ENCODE peak calls at places on chromosomes 1 and 21, in ten cellular contexts. A, C, O, H, G, N, D, R, Q and L are unnamed samples.

GRCh38 chr1:166944186-166944967 is 31.0 kb downstream of the ILDR2 start:
- DNase-seq in H (peak; percentile 27), Q (peak; percentile 16), O (no peak), G (peak; percentile 39), A (no peak), C (no peak), N (no peak), R (no peak), D (peak; percentile 89), L (no peak)

GRCh38 chr1:61142726-61143500 is 60.6 kb downstream of the NFIA start:
- DNase-seq in N (no peak), H (no peak), D (no peak), A (no peak), R (no peak), C (peak; percentile 43), Q (no peak), G (no peak), O (peak; percentile 75), L (no peak)

GRCh38 chr1:112358798-112359408 is 37.1 kb upstream of the CTTNBP2NL start:
- DNase-seq in O (peak; percentile 10), C (peak; percentile 33), N (peak; percentile 86), G (no peak), H (peak; percentile 59), A (peak; percentile 51), R (peak; percentile 69), Q (no peak), D (peak; percentile 37), L (peak; percentile 9)

GRCh38 chr21:46117586-46118304 is 19.8 kb downstream of the COL6A2 start:
- DNase-seq in C (no peak), R (no peak), O (no peak), Q (no peak), D (no peak), G (no peak), H (no peak), A (no peak), N (no peak), L (no peak)

GRCh38 chr1:218211241-218211640 is 73.9 kb upstream of the RRP15 start:
- DNase-seq in C (peak; percentile 40), R (no peak), N (no peak), D (peak; percentile 26), G (no peak), O (no peak), H (no peak), A (no peak), Q (no peak), L (no peak)

GRCh38 chr1:1164701-1165451 is 8.8 kb upstream of the TTLL10 start:
- DNase-seq in O (peak; percentile 22), N (no peak), H (no peak), D (no peak), A (peak; percentile 85), Q (no peak), G (no peak), C (peak; percentile 76), R (peak; percentile 58), L (no peak)

GRCh38 chr1:24199291-24199900 is 12.3 kb upstream of the IFNLR1 start:
- DNase-seq in R (peak; percentile 51), G (peak; percentile 76), D (peak; percentile 56), H (peak; percentile 67), N (peak; percentile 49), A (peak; percentile 76), O (peak; percentile 72), Q (no peak), C (no peak), L (peak; percentile 29)

GRCh38 chr1:67367370-67368345 is 60.0 kb downstream of the IL12RB2 start:
- DNase-seq in R (peak; percentile 37), C (no peak), H (peak; percentile 34), D (peak; percentile 17), A (no peak), O (peak; percentile 53), G (no peak), Q (no peak), N (peak; percentile 52), L (no peak)

GRCh38 chr1:53172751-53173498 is 23.7 kb upstream of the CPT2 start:
- DNase-seq in A (no peak), Q (no peak), H (peak; percentile 82), G (no peak), R (no peak), N (no peak), D (no peak), O (peak; percentile 17), C (no peak), L (no peak)

GRCh38 chr1:94039871-94040569 is 80.9 kb downstream of the ABCA4 start:
- DNase-seq in R (no peak), O (no peak), D (no peak), H (peak; percentile 77), C (peak; percentile 61), A (no peak), G (no peak), N (no peak), Q (peak; percentile 62), L (no peak)

GRCh38 chr1:156632355-156632754 is 9.6 kb upstream of the BCAN start:
- DNase-seq in C (no peak), N (no peak), Q (no peak), A (no peak), G (no peak), D (no peak), R (no peak), O (no peak), H (no peak), L (no peak)

GRCh38 chr1:168920456-168921094 is 185.9 kb upstream of the ATP1B1 start:
- DNase-seq in A (peak; percentile 25), G (no peak), D (no peak), H (peak; percentile 50), Q (peak; percentile 3), N (no peak), R (peak; percentile 54), C (peak; percentile 89), O (no peak), L (no peak)

GRCh38 chr21:16409341-16409740 is 679.6 kb downstream of the USP25 start:
- DNase-seq in Q (no peak), N (no peak), O (no peak), A (no peak), C (no peak), G (no peak), D (no peak), H (no peak), R (no peak), L (no peak)

GRCh38 chr21:41071410-41071809 is 96.5 kb upstream of the BACE2 start:
- DNase-seq in H (no peak), A (no peak), G (no peak), R (no peak), D (no peak), O (peak; percentile 3), Q (no peak), N (no peak), C (no peak), L (no peak)